ENCODE peak calls at places on chromosomes 2 and 18, in five cellular contexts. One of them, this sample, is unnamed. For H3K4me1, the result is how much of the 10 kb centered on the place peaks cover.

GRCh38 chr2:184875911-184876310 is 277.6 kb downstream of the ZNF804A start:
- DNase-seq in endothelial cell of umbilical vein: peak
- DNase-seq in mammary epithelial cell: no peak
- DNase-seq in K562: no peak
- DNase-seq in heart right ventricle: no peak
- DNase-seq in this sample: no peak

GRCh38 chr2:160039166-160039903 is 23.1 kb downstream of the PLA2R1 start:
- DNase-seq in endothelial cell of umbilical vein: peak
- DNase-seq in mammary epithelial cell: peak
- DNase-seq in K562: no peak
- DNase-seq in heart right ventricle: no peak
- DNase-seq in this sample: no peak

GRCh38 chr2:108941161-108941665 is 47.8 kb downstream of the EDAR start:
- DNase-seq in endothelial cell of umbilical vein: no peak
- DNase-seq in mammary epithelial cell: no peak
- DNase-seq in K562: no peak
- DNase-seq in heart right ventricle: no peak
- DNase-seq in this sample: peak

GRCh38 chr18:9925369-9925768 is 11.6 kb downstream of the VAPA start:
- DNase-seq in endothelial cell of umbilical vein: peak
- DNase-seq in mammary epithelial cell: no peak
- DNase-seq in K562: no peak
- DNase-seq in heart right ventricle: no peak
- DNase-seq in this sample: no peak

GRCh38 chr2:131567891-131568290 is 40.2 kb downstream of the CCDC74A start:
- DNase-seq in endothelial cell of umbilical vein: peak
- DNase-seq in mammary epithelial cell: no peak
- DNase-seq in K562: no peak
- DNase-seq in heart right ventricle: no peak
- DNase-seq in this sample: no peak

GRCh38 chr2:96262306-96262705 is 3.5 kb downstream of the TMEM127 start:
- DNase-seq in endothelial cell of umbilical vein: no peak
- DNase-seq in mammary epithelial cell: no peak
- DNase-seq in K562: no peak
- DNase-seq in heart right ventricle: no peak
- DNase-seq in this sample: no peak

GRCh38 chr18:7158201-7158600 is 40.6 kb upstream of the LAMA1 start:
- DNase-seq in endothelial cell of umbilical vein: no peak
- DNase-seq in mammary epithelial cell: no peak
- DNase-seq in K562: no peak
- DNase-seq in heart right ventricle: no peak
- DNase-seq in this sample: no peak

GRCh38 chr2:71880846-71881610 is 266.6 kb downstream of the CYP26B1 start:
- DNase-seq in endothelial cell of umbilical vein: peak
- DNase-seq in mammary epithelial cell: peak
- DNase-seq in K562: peak
- DNase-seq in heart right ventricle: peak
- DNase-seq in this sample: peak

GRCh38 chr2:127065299-127065931 is 41.5 kb downstream of the BIN1 start:
- DNase-seq in endothelial cell of umbilical vein: no peak
- DNase-seq in mammary epithelial cell: no peak
- DNase-seq in K562: no peak
- DNase-seq in heart right ventricle: no peak
- DNase-seq in this sample: no peak

GRCh38 chr2:2708575-2708974 is 377.5 kb upstream of the MYT1L start:
- DNase-seq in endothelial cell of umbilical vein: no peak
- DNase-seq in mammary epithelial cell: no peak
- DNase-seq in K562: no peak
- DNase-seq in heart right ventricle: no peak
- DNase-seq in this sample: no peak

GRCh38 chr2:171297951-171298350 is 135.8 kb downstream of the METTL8 start:
- DNase-seq in endothelial cell of umbilical vein: no peak
- DNase-seq in mammary epithelial cell: peak
- DNase-seq in K562: no peak
- DNase-seq in heart right ventricle: no peak
- DNase-seq in this sample: no peak

GRCh38 chr2:225649274-225649673 is 249.8 kb downstream of the NYAP2 start:
- DNase-seq in endothelial cell of umbilical vein: no peak
- DNase-seq in mammary epithelial cell: no peak
- DNase-seq in K562: no peak
- DNase-seq in heart right ventricle: no peak
- DNase-seq in this sample: no peak

GRCh38 chr2:240138275-240138984 is 2.0 kb downstream of the OTOS start:
- DNase-seq in endothelial cell of umbilical vein: no peak
- DNase-seq in mammary epithelial cell: no peak
- DNase-seq in K562: no peak
- DNase-seq in heart right ventricle: no peak
- DNase-seq in this sample: peak

GRCh38 chr2:104857262-104858221 is 3.6 kb downstream of the POU3F3 start:
- DNase-seq in endothelial cell of umbilical vein: no peak
- DNase-seq in mammary epithelial cell: no peak
- DNase-seq in K562: no peak
- DNase-seq in heart right ventricle: no peak
- DNase-seq in this sample: no peak

GRCh38 chr2:220077488-220077887 is 450.1 kb downstream of the SLC4A3 start:
- DNase-seq in endothelial cell of umbilical vein: no peak
- DNase-seq in mammary epithelial cell: peak
- DNase-seq in K562: no peak
- DNase-seq in heart right ventricle: no peak
- DNase-seq in this sample: no peak

GRCh38 chr18:36296591-36297418 is 708 bp upstream of the FHOD3 start:
- DNase-seq in endothelial cell of umbilical vein: peak
- DNase-seq in mammary epithelial cell: peak
- DNase-seq in K562: peak
- DNase-seq in heart right ventricle: peak
- DNase-seq in this sample: peak

GRCh38 chr2:177143444-177143843 is 69.2 kb upstream of the HNRNPA3 start:
- DNase-seq in endothelial cell of umbilical vein: peak
- DNase-seq in mammary epithelial cell: peak
- DNase-seq in K562: no peak
- DNase-seq in heart right ventricle: no peak
- DNase-seq in this sample: no peak

GRCh38 chr2:108614043-108614435 is 79.8 kb downstream of the LIMS1 start:
- DNase-seq in endothelial cell of umbilical vein: no peak
- DNase-seq in mammary epithelial cell: no peak
- DNase-seq in K562: no peak
- DNase-seq in heart right ventricle: no peak
- DNase-seq in this sample: no peak

GRCh38 chr2:174597347-174598047 is at the start of gene WIPF1:
- DNase-seq in endothelial cell of umbilical vein: peak
- DNase-seq in mammary epithelial cell: peak
- DNase-seq in K562: no peak
- DNase-seq in heart right ventricle: no peak
- DNase-seq in this sample: no peak

GRCh38 chr18:34880882-34881852 is 160.0 kb upstream of the MAPRE2 start:
- DNase-seq in endothelial cell of umbilical vein: peak
- DNase-seq in mammary epithelial cell: no peak
- DNase-seq in K562: no peak
- DNase-seq in heart right ventricle: no peak
- DNase-seq in this sample: no peak

GRCh38 chr2:159807183-159808037 is 9.4 kb upstream of the CD302 start:
- DNase-seq in endothelial cell of umbilical vein: peak
- DNase-seq in mammary epithelial cell: peak
- DNase-seq in K562: peak
- DNase-seq in heart right ventricle: no peak
- DNase-seq in this sample: no peak

GRCh38 chr2:203817147-203817546 is 50.4 kb upstream of the CTLA4 start:
- DNase-seq in endothelial cell of umbilical vein: no peak
- DNase-seq in mammary epithelial cell: no peak
- DNase-seq in K562: no peak
- DNase-seq in heart right ventricle: no peak
- DNase-seq in this sample: no peak

GRCh38 chr2:144547512-144547911 is 27.6 kb upstream of the ZEB2 start:
- DNase-seq in endothelial cell of umbilical vein: no peak
- DNase-seq in mammary epithelial cell: no peak
- DNase-seq in K562: no peak
- DNase-seq in heart right ventricle: no peak
- DNase-seq in this sample: no peak

GRCh38 chr2:71548589-71549485 is 95.5 kb downstream of the DYSF start:
- DNase-seq in endothelial cell of umbilical vein: peak
- DNase-seq in mammary epithelial cell: peak
- DNase-seq in K562: peak
- DNase-seq in heart right ventricle: peak
- DNase-seq in this sample: peak

GRCh38 chr18:59323931-59324622 is 5.6 kb upstream of the CPLX4 start:
- DNase-seq in endothelial cell of umbilical vein: no peak
- DNase-seq in mammary epithelial cell: peak
- DNase-seq in K562: no peak
- DNase-seq in heart right ventricle: no peak
- DNase-seq in this sample: no peak

GRCh38 chr2:75241696-75242095 is 42.4 kb upstream of the TACR1 start:
- DNase-seq in endothelial cell of umbilical vein: peak
- DNase-seq in mammary epithelial cell: peak
- DNase-seq in K562: no peak
- DNase-seq in heart right ventricle: no peak
- DNase-seq in this sample: no peak

GRCh38 chr18:58859935-58860334 is 4.7 kb upstream of the ZNF532 start:
- DNase-seq in endothelial cell of umbilical vein: no peak
- DNase-seq in mammary epithelial cell: no peak
- DNase-seq in K562: no peak
- DNase-seq in heart right ventricle: no peak
- DNase-seq in this sample: no peak

GRCh38 chr2:9310827-9311226 is 104.2 kb downstream of the ASAP2 start:
- DNase-seq in endothelial cell of umbilical vein: no peak
- DNase-seq in mammary epithelial cell: peak
- DNase-seq in K562: no peak
- DNase-seq in heart right ventricle: no peak
- DNase-seq in this sample: no peak

GRCh38 chr2:230016844-230017243 is 51.9 kb downstream of the SLC16A14 start:
- DNase-seq in endothelial cell of umbilical vein: no peak
- DNase-seq in mammary epithelial cell: no peak
- DNase-seq in K562: no peak
- DNase-seq in heart right ventricle: no peak
- DNase-seq in this sample: no peak

DNA sequence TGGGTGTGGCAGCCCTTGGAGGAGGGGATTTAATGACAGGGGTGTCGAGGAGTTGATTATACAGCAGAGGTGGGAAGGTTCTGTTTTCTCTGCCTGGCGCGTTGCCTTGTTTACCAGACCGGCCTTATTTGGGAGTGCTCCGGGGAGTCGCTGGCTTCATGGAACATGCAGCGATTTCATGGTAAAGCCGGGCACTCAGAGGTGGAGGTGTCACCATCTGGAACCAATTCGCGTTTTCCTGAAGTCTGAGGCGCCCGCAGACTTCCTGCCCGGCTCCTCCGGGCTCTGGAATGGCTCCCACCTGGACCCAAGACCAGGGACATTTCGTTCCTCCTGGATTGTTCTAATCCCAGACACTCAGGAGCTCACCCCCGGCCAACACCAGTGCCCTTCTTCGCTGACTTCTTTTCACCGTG is 209.1 kb downstream of the KLHL29 start:
- DNase-seq in endothelial cell of umbilical vein: no peak
- DNase-seq in mammary epithelial cell: no peak
- DNase-seq in K562: no peak
- DNase-seq in heart right ventricle: no peak
- DNase-seq in this sample: peak
- H3K27ac ChIP-seq in endothelial cell of umbilical vein: no peak
- H3K27ac ChIP-seq in mammary epithelial cell: no peak
- H3K27ac ChIP-seq in K562: no peak
- H3K27ac ChIP-seq in heart right ventricle: peak
- H3K27ac ChIP-seq in this sample: no peak

DNA sequence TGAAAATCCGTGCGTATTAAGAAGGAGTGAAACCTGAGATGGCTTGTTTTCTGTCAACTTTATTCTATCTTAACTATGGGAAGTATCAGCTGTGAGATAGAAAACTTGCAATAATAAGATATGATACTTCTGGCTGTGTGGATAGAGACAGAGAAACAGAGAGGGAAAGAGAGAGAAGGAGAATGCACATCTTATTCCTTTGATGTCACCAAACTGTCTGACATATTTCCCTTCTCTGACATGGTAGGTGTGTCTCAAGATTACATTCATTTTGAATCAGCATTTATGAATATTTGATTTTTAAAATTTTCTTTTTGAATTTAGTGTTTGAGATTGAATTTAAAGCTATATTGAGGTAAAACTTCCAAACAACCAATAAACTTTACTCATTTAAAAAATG is 69.4 kb downstream of the CDC42EP3 start:
- DNase-seq in endothelial cell of umbilical vein: no peak
- DNase-seq in mammary epithelial cell: no peak
- DNase-seq in K562: no peak
- DNase-seq in heart right ventricle: no peak
- DNase-seq in this sample: no peak
- H3K4me1 ChIP-seq in endothelial cell of umbilical vein: under half
- H3K4me1 ChIP-seq in mammary epithelial cell: under half
- H3K4me1 ChIP-seq in K562: under half
- H3K4me1 ChIP-seq in heart right ventricle: under half
- H3K4me1 ChIP-seq in this sample: under half

GRCh38 chr2:55097083-55097461 is 46.8 kb upstream of the RTN4 start:
- DNase-seq in endothelial cell of umbilical vein: no peak
- DNase-seq in mammary epithelial cell: no peak
- DNase-seq in K562: no peak
- DNase-seq in heart right ventricle: no peak
- DNase-seq in this sample: no peak
- H3K27ac ChIP-seq in endothelial cell of umbilical vein: peak
- H3K27ac ChIP-seq in mammary epithelial cell: no peak
- H3K27ac ChIP-seq in K562: peak
- H3K27ac ChIP-seq in heart right ventricle: peak
- H3K27ac ChIP-seq in this sample: no peak

DNA sequence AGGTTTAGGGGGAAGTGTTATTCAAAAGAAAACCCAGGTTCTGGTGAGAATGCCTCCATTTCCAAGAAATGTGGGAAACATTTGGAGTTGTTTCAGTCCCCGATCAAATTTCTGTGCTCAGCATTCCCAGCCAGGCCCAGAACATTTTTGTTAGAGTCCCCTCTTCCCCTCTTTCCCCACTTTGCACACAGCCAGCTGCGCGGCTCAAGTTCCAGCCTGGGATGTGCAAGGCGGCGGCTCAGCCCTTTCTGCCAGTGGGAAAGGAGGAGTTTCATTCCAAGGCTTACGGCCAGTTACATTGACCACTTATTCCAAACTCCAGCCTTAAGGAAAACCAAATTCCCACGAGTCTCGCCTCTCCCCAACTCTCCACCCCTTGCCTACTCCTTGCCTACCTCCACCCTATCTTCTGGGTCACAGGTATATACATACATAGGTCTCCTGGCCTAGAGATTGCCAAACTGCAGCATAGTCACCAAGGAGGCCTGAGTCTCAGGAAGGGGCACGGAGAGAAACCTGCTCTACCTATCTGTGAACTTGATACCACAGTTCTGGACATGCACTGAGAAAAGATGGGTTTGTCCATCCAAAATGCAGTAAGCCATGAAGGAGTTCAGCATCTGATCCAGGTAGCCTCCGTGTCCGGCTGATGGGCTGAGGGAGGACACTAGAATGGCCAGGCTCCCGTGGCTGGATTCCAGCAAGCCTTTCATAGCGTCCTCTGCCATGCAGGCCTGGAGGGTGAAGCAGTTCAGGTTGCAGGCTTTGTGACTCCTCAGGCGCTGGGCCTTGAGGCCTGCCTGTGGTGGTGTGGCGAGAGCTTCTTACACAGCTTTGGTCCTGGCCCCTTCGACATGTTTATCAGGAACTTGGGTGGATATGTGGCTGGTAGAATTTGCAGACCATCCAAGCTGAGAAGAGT is 154.5 kb downstream of the ZFP36L2 start:
- DNase-seq in endothelial cell of umbilical vein: no peak
- DNase-seq in mammary epithelial cell: no peak
- DNase-seq in K562: no peak
- DNase-seq in heart right ventricle: peak
- DNase-seq in this sample: peak
- H3K4me1 ChIP-seq in endothelial cell of umbilical vein: under half
- H3K4me1 ChIP-seq in mammary epithelial cell: half or more
- H3K4me1 ChIP-seq in K562: under half
- H3K4me1 ChIP-seq in heart right ventricle: half or more
- H3K4me1 ChIP-seq in this sample: under half

This sample was measured in kidney.